ENCODE peak calls at places on chromosomes 11 and 22, in five cellular contexts. P is nephron progenitor cell; A is RCC 7860; E is stimulated activated CD8-positive, alpha-beta memory T cell treated with anti-CD3 and anti-CD28 coated beads, Interleukin-15, amount 100 ng/mL, for 4 hours; U is activated effector memory CD4-positive, alpha-beta T cell treated with anti-CD3 and anti-CD28 coated beads, Interleukin-2, amount 50 U/mL, for 16 hours. T is an unnamed sample.
A peak's percentile ranks its signal among the peaks of the same experiment; 100 is the strongest.

GRCh38 chr11:67290801-67291200 is 1.7 kb downstream of the ANKRD13D start:
- DNase-seq in P (no peak), A (no peak), E (no peak), U (no peak), T (no peak)

GRCh38 chr11:74546752-74547151 is 45.6 kb upstream of the POLD3 start:
- DNase-seq in P (no peak), A (no peak), E (no peak), U (no peak), T (no peak)

GRCh38 chr11:59574932-59575904 is 40.4 kb downstream of the OSBP start:
- DNase-seq in P (no peak), A (no peak), E (no peak), U (no peak), T (no peak)

GRCh38 chr22:45311033-45311531 is 1.3 kb downstream of the FAM118A start:
- DNase-seq in P (no peak), A (no peak), E (no peak), U (no peak), T (no peak)

GRCh38 chr22:22843848-22844247 is 43.8 kb upstream of the IGLL5 start:
- DNase-seq in P (no peak), A (no peak), E (no peak), U (no peak), T (no peak)

GRCh38 chr11:89516496-89516895 is 25.3 kb upstream of the NOX4 start:
- DNase-seq in P (no peak), A (no peak), E (no peak), U (no peak), T (no peak)

GRCh38 chr22:50243704-50244419 is 961 bp downstream of the TUBGCP6 start:
- DNase-seq in P (no peak), A (no peak), E (no peak), U (no peak), T (no peak)

GRCh38 chr22:29308148-29308790 is 1.8 kb downstream of the GAS2L1 start:
- DNase-seq in P (no peak), A (no peak), E (no peak), U (peak; percentile 61), T (no peak)

GRCh38 chr11:64312947-64313346 is 4.4 kb downstream of the TRMT112 start:
- DNase-seq in P (no peak), A (no peak), E (no peak), U (no peak), T (no peak)

GRCh38 chr22:49095366-49095765 is 732.3 kb downstream of the BRD1 start:
- DNase-seq in P (no peak), A (no peak), E (no peak), U (no peak), T (no peak)

GRCh38 chr11:119723243-119723951 is 5.6 kb downstream of the NECTIN1 start:
- DNase-seq in P (no peak), A (no peak), E (no peak), U (no peak), T (no peak)

GRCh38 chr11:2570841-2571597 is 126.2 kb downstream of the KCNQ1 start:
- DNase-seq in P (no peak), A (no peak), E (no peak), U (peak; percentile 36), T (no peak)

GRCh38 chr22:38298312-38299000 is 18.8 kb downstream of the CSNK1E start:
- DNase-seq in P (peak; percentile 23), A (no peak), E (no peak), U (peak; percentile 72), T (no peak)

GRCh38 chr11:67442504-67443398 is 525 bp downstream of the CORO1B start:
- DNase-seq in P (no peak), A (no peak), E (no peak), U (no peak), T (no peak)

GRCh38 chr11:107043242-107043991 is 25.1 kb upstream of the GUCY1A2 start:
- DNase-seq in P (no peak), A (peak; percentile 97), E (no peak), U (no peak), T (peak; percentile 51)

GRCh38 chr22:19955241-19956128 is 13.9 kb upstream of the TXNRD2 start:
- DNase-seq in P (no peak), A (no peak), E (no peak), U (no peak), T (no peak)

GRCh38 chr11:44597358-44598009 is 32.0 kb downstream of the CD82 start:
- DNase-seq in P (no peak), A (no peak), E (no peak), U (no peak), T (no peak)

GRCh38 chr11:41431784-41432183 is 27.7 kb downstream of the LRRC4C start:
- DNase-seq in P (peak; percentile 19), A (peak; percentile 4), E (no peak), U (no peak), T (no peak)

GRCh38 chr11:19890308-19890707 is 177.7 kb downstream of the NAV2 start:
- DNase-seq in P (no peak), A (peak; percentile 97), E (no peak), U (no peak), T (peak; percentile 84)

T was measured in HS-27A.